ENCODE peak calls at places on chromosome 22, in nine cellular contexts. One of them, this sample, is unnamed.

GRCh38 chr22:50146440-50147228 is 23.9 kb upstream of the PANX2 start:
- DNase-seq in lung: peak
- DNase-seq in H7: no peak
- DNase-seq in A549: peak
- DNase-seq in tibial nerve: peak
- DNase-seq in mesendoderm: peak
- DNase-seq in NT2/D1: no peak
- DNase-seq in right atrium auricular region: peak
- DNase-seq in astrocyte of the spinal cord: peak
- DNase-seq in this sample: peak

GRCh38 chr22:24230911-24231656 is 13.8 kb downstream of the GGT5 start:
- DNase-seq in lung: peak
- DNase-seq in H7: peak
- DNase-seq in A549: no peak
- DNase-seq in tibial nerve: no peak
- DNase-seq in mesendoderm: peak
- DNase-seq in NT2/D1: peak
- DNase-seq in right atrium auricular region: no peak
- DNase-seq in astrocyte of the spinal cord: no peak
- DNase-seq in this sample: no peak

GRCh38 chr22:32836286-32836859 is 34.9 kb downstream of the TIMP3 start:
- DNase-seq in lung: no peak
- DNase-seq in H7: peak
- DNase-seq in A549: peak
- DNase-seq in tibial nerve: no peak
- DNase-seq in mesendoderm: peak
- DNase-seq in NT2/D1: no peak
- DNase-seq in right atrium auricular region: no peak
- DNase-seq in astrocyte of the spinal cord: no peak
- DNase-seq in this sample: no peak

GRCh38 chr22:24589518-24590030 is 3.3 kb downstream of the LRRC75B start:
- DNase-seq in lung: no peak
- DNase-seq in H7: no peak
- DNase-seq in A549: no peak
- DNase-seq in tibial nerve: no peak
- DNase-seq in mesendoderm: no peak
- DNase-seq in NT2/D1: no peak
- DNase-seq in right atrium auricular region: no peak
- DNase-seq in astrocyte of the spinal cord: no peak
- DNase-seq in this sample: no peak

GRCh38 chr22:48503035-48503625 is 1324.5 kb downstream of the BRD1 start:
- DNase-seq in lung: no peak
- DNase-seq in H7: no peak
- DNase-seq in A549: no peak
- DNase-seq in tibial nerve: no peak
- DNase-seq in mesendoderm: no peak
- DNase-seq in NT2/D1: no peak
- DNase-seq in right atrium auricular region: no peak
- DNase-seq in astrocyte of the spinal cord: no peak
- DNase-seq in this sample: no peak

GRCh38 chr22:32843300-32843699 is 41.8 kb downstream of the TIMP3 start:
- DNase-seq in lung: no peak
- DNase-seq in H7: no peak
- DNase-seq in A549: no peak
- DNase-seq in tibial nerve: no peak
- DNase-seq in mesendoderm: no peak
- DNase-seq in NT2/D1: no peak
- DNase-seq in right atrium auricular region: no peak
- DNase-seq in astrocyte of the spinal cord: no peak
- DNase-seq in this sample: no peak

GRCh38 chr22:35736166-35736565 is 18.5 kb downstream of the APOL5 start:
- DNase-seq in lung: no peak
- DNase-seq in H7: no peak
- DNase-seq in A549: no peak
- DNase-seq in tibial nerve: no peak
- DNase-seq in mesendoderm: no peak
- DNase-seq in NT2/D1: no peak
- DNase-seq in right atrium auricular region: no peak
- DNase-seq in astrocyte of the spinal cord: no peak
- DNase-seq in this sample: no peak

GRCh38 chr22:47249370-47249928 is 487.0 kb downstream of the TBC1D22A start:
- DNase-seq in lung: no peak
- DNase-seq in H7: no peak
- DNase-seq in A549: no peak
- DNase-seq in tibial nerve: no peak
- DNase-seq in mesendoderm: no peak
- DNase-seq in NT2/D1: no peak
- DNase-seq in right atrium auricular region: no peak
- DNase-seq in astrocyte of the spinal cord: no peak
- DNase-seq in this sample: no peak

GRCh38 chr22:50546326-50547230 is 879 bp downstream of the KLHDC7B start:
- DNase-seq in lung: no peak
- DNase-seq in H7: peak
- DNase-seq in A549: no peak
- DNase-seq in tibial nerve: no peak
- DNase-seq in mesendoderm: no peak
- DNase-seq in NT2/D1: no peak
- DNase-seq in right atrium auricular region: no peak
- DNase-seq in astrocyte of the spinal cord: no peak
- DNase-seq in this sample: no peak

GRCh38 chr22:33213383-33214075 is 155.3 kb upstream of the SYN3 start:
- DNase-seq in lung: no peak
- DNase-seq in H7: no peak
- DNase-seq in A549: no peak
- DNase-seq in tibial nerve: no peak
- DNase-seq in mesendoderm: no peak
- DNase-seq in NT2/D1: no peak
- DNase-seq in right atrium auricular region: no peak
- DNase-seq in astrocyte of the spinal cord: no peak
- DNase-seq in this sample: no peak

GRCh38 chr22:43879901-43880742 is 11.7 kb downstream of the PNPLA5 start:
- DNase-seq in lung: no peak
- DNase-seq in H7: peak
- DNase-seq in A549: no peak
- DNase-seq in tibial nerve: no peak
- DNase-seq in mesendoderm: no peak
- DNase-seq in NT2/D1: no peak
- DNase-seq in right atrium auricular region: no peak
- DNase-seq in astrocyte of the spinal cord: no peak
- DNase-seq in this sample: no peak

GRCh38 chr22:32693102-32693501 is 108.4 kb upstream of the TIMP3 start:
- DNase-seq in lung: no peak
- DNase-seq in H7: no peak
- DNase-seq in A549: no peak
- DNase-seq in tibial nerve: no peak
- DNase-seq in mesendoderm: peak
- DNase-seq in NT2/D1: no peak
- DNase-seq in right atrium auricular region: no peak
- DNase-seq in astrocyte of the spinal cord: no peak
- DNase-seq in this sample: no peak

GRCh38 chr22:32269316-32269715 is 14.2 kb upstream of the SLC5A4 start:
- DNase-seq in lung: no peak
- DNase-seq in H7: no peak
- DNase-seq in A549: no peak
- DNase-seq in tibial nerve: no peak
- DNase-seq in mesendoderm: no peak
- DNase-seq in NT2/D1: no peak
- DNase-seq in right atrium auricular region: no peak
- DNase-seq in astrocyte of the spinal cord: no peak
- DNase-seq in this sample: no peak

GRCh38 chr22:49953680-49954344 is 6.8 kb upstream of the PIM3 start:
- DNase-seq in lung: no peak
- DNase-seq in H7: no peak
- DNase-seq in A549: no peak
- DNase-seq in tibial nerve: no peak
- DNase-seq in mesendoderm: no peak
- DNase-seq in NT2/D1: no peak
- DNase-seq in right atrium auricular region: no peak
- DNase-seq in astrocyte of the spinal cord: no peak
- DNase-seq in this sample: no peak

GRCh38 chr22:44391026-44391425 is 78.3 kb upstream of the SHISAL1 start:
- DNase-seq in lung: no peak
- DNase-seq in H7: peak
- DNase-seq in A549: no peak
- DNase-seq in tibial nerve: no peak
- DNase-seq in mesendoderm: no peak
- DNase-seq in NT2/D1: no peak
- DNase-seq in right atrium auricular region: no peak
- DNase-seq in astrocyte of the spinal cord: no peak
- DNase-seq in this sample: no peak

GRCh38 chr22:29208879-29209623 is 3.4 kb downstream of the EMID1 start:
- DNase-seq in lung: no peak
- DNase-seq in H7: peak
- DNase-seq in A549: no peak
- DNase-seq in tibial nerve: no peak
- DNase-seq in mesendoderm: no peak
- DNase-seq in NT2/D1: no peak
- DNase-seq in right atrium auricular region: no peak
- DNase-seq in astrocyte of the spinal cord: no peak
- DNase-seq in this sample: no peak

GRCh38 chr22:47174671-47175111 is 412.2 kb downstream of the TBC1D22A start:
- DNase-seq in lung: no peak
- DNase-seq in H7: no peak
- DNase-seq in A549: no peak
- DNase-seq in tibial nerve: no peak
- DNase-seq in mesendoderm: no peak
- DNase-seq in NT2/D1: no peak
- DNase-seq in right atrium auricular region: no peak
- DNase-seq in astrocyte of the spinal cord: no peak
- DNase-seq in this sample: no peak

GRCh38 chr22:35966314-35967045 is 62.1 kb downstream of the RBFOX2 start:
- DNase-seq in lung: no peak
- DNase-seq in H7: no peak
- DNase-seq in A549: no peak
- DNase-seq in tibial nerve: no peak
- DNase-seq in mesendoderm: no peak
- DNase-seq in NT2/D1: no peak
- DNase-seq in right atrium auricular region: no peak
- DNase-seq in astrocyte of the spinal cord: no peak
- DNase-seq in this sample: no peak

GRCh38 chr22:26485013-26485412 is 1.3 kb downstream of the SRRD start:
- DNase-seq in lung: no peak
- DNase-seq in H7: no peak
- DNase-seq in A549: no peak
- DNase-seq in tibial nerve: no peak
- DNase-seq in mesendoderm: no peak
- DNase-seq in NT2/D1: no peak
- DNase-seq in right atrium auricular region: no peak
- DNase-seq in astrocyte of the spinal cord: no peak
- DNase-seq in this sample: no peak

GRCh38 chr22:32880906-32881596 is 79.5 kb downstream of the TIMP3 start:
- DNase-seq in lung: peak
- DNase-seq in H7: peak
- DNase-seq in A549: no peak
- DNase-seq in tibial nerve: no peak
- DNase-seq in mesendoderm: peak
- DNase-seq in NT2/D1: no peak
- DNase-seq in right atrium auricular region: peak
- DNase-seq in astrocyte of the spinal cord: peak
- DNase-seq in this sample: peak

GRCh38 chr22:37147186-37147990 is 2.3 kb downstream of the IL2RB start:
- DNase-seq in lung: no peak
- DNase-seq in H7: no peak
- DNase-seq in A549: no peak
- DNase-seq in tibial nerve: no peak
- DNase-seq in mesendoderm: no peak
- DNase-seq in NT2/D1: no peak
- DNase-seq in right atrium auricular region: no peak
- DNase-seq in astrocyte of the spinal cord: no peak
- DNase-seq in this sample: no peak
- H3K4me3 ChIP-seq in lung: no peak
- H3K4me3 ChIP-seq in H7: no peak
- H3K4me3 ChIP-seq in A549: no peak
- H3K4me3 ChIP-seq in tibial nerve: no peak
- H3K4me3 ChIP-seq in mesendoderm: no peak
- H3K4me3 ChIP-seq in NT2/D1: no peak
- H3K4me3 ChIP-seq in right atrium auricular region: no peak
- H3K4me3 ChIP-seq in astrocyte of the spinal cord: no peak
- H3K4me3 ChIP-seq in this sample: no peak

GRCh38 chr22:27535452-27535851 is 266.1 kb downstream of the MN1 start:
- DNase-seq in lung: no peak
- DNase-seq in H7: no peak
- DNase-seq in A549: no peak
- DNase-seq in tibial nerve: no peak
- DNase-seq in mesendoderm: no peak
- DNase-seq in NT2/D1: no peak
- DNase-seq in right atrium auricular region: no peak
- DNase-seq in astrocyte of the spinal cord: no peak
- DNase-seq in this sample: no peak
- H3K4me3 ChIP-seq in lung: no peak
- H3K4me3 ChIP-seq in H7: no peak
- H3K4me3 ChIP-seq in A549: no peak
- H3K4me3 ChIP-seq in tibial nerve: no peak
- H3K4me3 ChIP-seq in mesendoderm: no peak
- H3K4me3 ChIP-seq in NT2/D1: no peak
- H3K4me3 ChIP-seq in right atrium auricular region: no peak
- H3K4me3 ChIP-seq in astrocyte of the spinal cord: no peak
- H3K4me3 ChIP-seq in this sample: no peak

GRCh38 chr22:28208036-28208435 is 289.0 kb upstream of the PITPNB start:
- DNase-seq in lung: no peak
- DNase-seq in H7: no peak
- DNase-seq in A549: no peak
- DNase-seq in tibial nerve: no peak
- DNase-seq in mesendoderm: no peak
- DNase-seq in NT2/D1: no peak
- DNase-seq in right atrium auricular region: no peak
- DNase-seq in astrocyte of the spinal cord: peak
- DNase-seq in this sample: no peak
- H3K4me3 ChIP-seq in lung: no peak
- H3K4me3 ChIP-seq in H7: no peak
- H3K4me3 ChIP-seq in A549: no peak
- H3K4me3 ChIP-seq in tibial nerve: no peak
- H3K4me3 ChIP-seq in mesendoderm: no peak
- H3K4me3 ChIP-seq in NT2/D1: no peak
- H3K4me3 ChIP-seq in right atrium auricular region: no peak
- H3K4me3 ChIP-seq in astrocyte of the spinal cord: no peak
- H3K4me3 ChIP-seq in this sample: no peak

DNA sequence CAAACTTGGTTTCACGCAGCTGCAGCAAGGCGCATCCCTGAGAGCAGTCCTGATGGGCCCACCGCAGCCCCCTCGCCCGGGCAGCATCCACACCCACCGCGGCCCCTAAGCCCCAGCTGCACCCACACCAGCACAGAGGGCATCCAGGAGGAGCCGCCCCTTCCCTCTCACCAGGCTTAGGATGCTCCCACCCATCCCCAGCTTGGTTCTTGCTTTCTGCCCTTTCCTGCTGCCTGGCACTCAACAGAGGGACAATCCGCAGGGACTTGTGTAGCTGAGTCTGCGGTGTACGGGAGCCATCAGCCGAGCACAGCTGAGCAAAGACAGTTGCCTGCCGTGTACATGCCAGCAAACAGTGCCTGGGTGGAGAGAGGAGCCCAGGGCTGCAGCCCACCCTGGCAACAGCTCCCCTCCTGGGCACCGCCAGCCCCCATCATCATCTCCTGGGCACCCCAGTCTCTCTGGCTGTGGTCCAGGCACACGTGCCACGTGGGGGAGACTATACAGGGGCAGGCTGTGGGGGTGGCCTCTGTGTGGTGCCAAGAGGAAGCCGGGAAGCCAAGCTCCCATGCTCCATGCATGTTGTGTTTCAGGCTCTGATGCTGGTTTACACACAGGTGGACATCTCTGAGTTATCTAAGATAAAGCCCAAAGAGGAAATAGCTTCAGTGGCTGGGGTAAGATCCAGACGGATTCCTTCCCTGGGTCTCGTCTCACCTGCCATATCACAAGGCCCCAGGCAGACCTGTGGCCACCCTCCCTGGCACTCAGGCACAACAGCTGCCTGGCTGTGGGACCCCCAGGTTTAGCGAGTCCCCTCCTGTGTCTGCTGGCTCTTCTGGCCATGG is 36.1 kb upstream of the GNB1L start:
- DNase-seq in lung: no peak
- DNase-seq in H7: no peak
- DNase-seq in A549: no peak
- DNase-seq in tibial nerve: no peak
- DNase-seq in mesendoderm: no peak
- DNase-seq in NT2/D1: no peak
- DNase-seq in right atrium auricular region: no peak
- DNase-seq in astrocyte of the spinal cord: no peak
- DNase-seq in this sample: no peak
- H3K4me3 ChIP-seq in lung: no peak
- H3K4me3 ChIP-seq in H7: no peak
- H3K4me3 ChIP-seq in A549: no peak
- H3K4me3 ChIP-seq in tibial nerve: no peak
- H3K4me3 ChIP-seq in mesendoderm: no peak
- H3K4me3 ChIP-seq in NT2/D1: no peak
- H3K4me3 ChIP-seq in right atrium auricular region: no peak
- H3K4me3 ChIP-seq in astrocyte of the spinal cord: no peak
- H3K4me3 ChIP-seq in this sample: no peak